ENCODE peak calls at places on chromosomes 3 and 15, in five cellular contexts. Q is A172, C is activated T-cell treated with anti-CD3 and anti-CD28 coated beads for 24 hours, L is GM13976, E is GM12865. R is an unnamed sample.
A peak's percentile ranks its signal among the peaks of the same experiment; 100 is the strongest.

GRCh38 chr15:100560323-100560722 is 31.6 kb upstream of the CERS3 start:
- DNase-seq in Q (no peak), C (no peak), L (no peak), E (no peak), R (no peak)

GRCh38 chr15:60890361-60890991 is 338.6 kb downstream of the RORA start:
- DNase-seq in Q (no peak), C (no peak), L (no peak), E (no peak), R (no peak)

GRCh38 chr3:52422669-52423068 is 22.2 kb downstream of the SEMA3G start:
- DNase-seq in Q (no peak), C (no peak), L (no peak), E (no peak), R (no peak)

GRCh38 chr3:146498002-146498736 is 28.8 kb upstream of the PLSCR2 start:
- DNase-seq in Q (no peak), C (peak; percentile 7), L (no peak), E (no peak), R (no peak)

GRCh38 chr3:124814620-124815421 is 72.3 kb downstream of the ITGB5 start:
- DNase-seq in Q (no peak), C (no peak), L (no peak), E (no peak), R (no peak)

GRCh38 chr3:196969660-196970546 is 1.3 kb upstream of the PIGZ start:
- DNase-seq in Q (no peak), C (peak; percentile 58), L (peak; percentile 91), E (peak; percentile 80), R (peak; percentile 83)

GRCh38 chr15:34953851-34954250 is 15.7 kb downstream of the AQR start:
- DNase-seq in Q (no peak), C (no peak), L (no peak), E (no peak), R (no peak)

GRCh38 chr3:70433091-70433490 is 120.7 kb upstream of the MDFIC2 start:
- DNase-seq in Q (no peak), C (no peak), L (no peak), E (no peak), R (no peak)

GRCh38 chr3:23389089-23389488 is 186.0 kb downstream of the UBE2E2 start:
- DNase-seq in Q (no peak), C (no peak), L (no peak), E (no peak), R (no peak)

GRCh38 chr15:85976986-85977385 is 102.7 kb upstream of the AGBL1 start:
- DNase-seq in Q (peak; percentile 51), C (no peak), L (no peak), E (no peak), R (no peak)

GRCh38 chr15:38257676-38258075 is 5.0 kb downstream of the SPRED1 start:
- DNase-seq in Q (no peak), C (no peak), L (no peak), E (no peak), R (no peak)

GRCh38 chr15:25136119-25136518 is 181.3 kb downstream of the SNRPN start:
- DNase-seq in Q (no peak), C (no peak), L (no peak), E (no peak), R (no peak)

GRCh38 chr3:109195812-109196211 is 59.3 kb downstream of the C3orf85 start:
- DNase-seq in Q (peak; percentile 74), C (no peak), L (no peak), E (no peak), R (no peak)

GRCh38 chr3:143751643-143752178 is 96.6 kb downstream of the SLC9A9 start:
- DNase-seq in Q (no peak), C (no peak), L (no peak), E (peak; percentile 42), R (peak; percentile 15)

GRCh38 chr15:41499109-41499851 is 5.6 kb downstream of the ITPKA start:
- DNase-seq in Q (peak; percentile 10), C (no peak), L (no peak), E (no peak), R (no peak)

R was measured in GM06990.